ENCODE peak calls at places on chromosome 18, in four cellular contexts. V is CD8-positive, alpha-beta memory T cell; H is tibial nerve; S is H7. Q is an unnamed sample.
A peak's percentile ranks its signal among the peaks of the same experiment; 100 is the strongest.

GRCh38 chr18:51164327-51165290 is 32.9 kb downstream of the MEX3C start:
- DNase-seq in V (no peak), H (no peak), S (peak; percentile 50), Q (no peak)

GRCh38 chr18:49959176-49959575 is 145.8 kb upstream of the ACAA2 start:
- DNase-seq in V (no peak), H (no peak), S (no peak), Q (no peak)

GRCh38 chr18:3248062-3248669 is 565 bp downstream of the MYL12A start:
- DNase-seq in V (no peak), H (no peak), S (no peak), Q (peak; percentile 8)

GRCh38 chr18:44579028-44579692 is 101.5 kb upstream of the SETBP1 start:
- DNase-seq in V (no peak), H (no peak), S (peak; percentile 52), Q (no peak)

GRCh38 chr18:75407468-75408437 is 19.8 kb downstream of the SMIM21 start:
- DNase-seq in V (no peak), H (no peak), S (peak; percentile 71), Q (no peak)

GRCh38 chr18:55165399-55166125 is 206.3 kb upstream of the CCDC68 start:
- DNase-seq in V (no peak), H (no peak), S (no peak), Q (no peak)

GRCh38 chr18:23487738-23488625 is 15.3 kb upstream of the RMC1 start:
- DNase-seq in V (no peak), H (no peak), S (no peak), Q (no peak)

GRCh38 chr18:15165048-15165447 is 417.1 kb downstream of the ANKRD30B start:
- DNase-seq in V (no peak), H (no peak), S (no peak), Q (no peak)

GRCh38 chr18:41809652-41810051 is 145.4 kb upstream of the PIK3C3 start:
- DNase-seq in V (no peak), H (no peak), S (no peak), Q (no peak)

GRCh38 chr18:50194623-50195532 is at the start of gene MYO5B:
- DNase-seq in V (no peak), H (no peak), S (peak; percentile 97), Q (peak; percentile 34)

GRCh38 chr18:52907942-52908341 is 567.9 kb downstream of the DCC start:
- DNase-seq in V (no peak), H (no peak), S (no peak), Q (no peak)

GRCh38 chr18:55918449-55918848 is 330.5 kb upstream of the TCF4 start:
- DNase-seq in V (no peak), H (no peak), S (no peak), Q (no peak)

GRCh38 chr18:11883153-11883552 is 25.0 kb downstream of the MPPE1 start:
- DNase-seq in V (no peak), H (no peak), S (no peak), Q (no peak)

GRCh38 chr18:47254341-47254939 is 3.0 kb upstream of the SKOR2 start:
- DNase-seq in V (no peak), H (no peak), S (peak; percentile 72), Q (no peak)
- H3K27me3 ChIP-seq in V (peaks cover 35% of the 10 kb centered on the region), H (peaks cover 95% of the 10 kb centered on the region), S (peaks cover 100% of the 10 kb centered on the region), Q (peaks cover 46% of the 10 kb centered on the region)

GRCh38 chr18:33581816-33582215 is 3.8 kb downstream of the ASXL3 start:
- DNase-seq in V (no peak), H (no peak), S (no peak), Q (no peak)
- H3K27me3 ChIP-seq in V (no peaks in the 10 kb centered on the region), H (no peaks in the 10 kb centered on the region), S (peaks cover 31% of the 10 kb centered on the region), Q (no peaks in the 10 kb centered on the region)

GRCh38 chr18:70334264-70334663 is 45.4 kb downstream of the SOCS6 start:
- DNase-seq in V (no peak), H (no peak), S (no peak), Q (no peak)

GRCh38 chr18:70332694-70333093 is 43.8 kb downstream of the SOCS6 start:
- DNase-seq in V (no peak), H (no peak), S (no peak), Q (no peak)

GRCh38 chr18:70333316-70333715 is 44.5 kb downstream of the SOCS6 start:
- DNase-seq in V (no peak), H (no peak), S (no peak), Q (no peak)

GRCh38 chr18:70334728-70335329 is 46.0 kb downstream of the SOCS6 start:
- DNase-seq in V (no peak), H (no peak), S (no peak), Q (no peak)

DNA sequence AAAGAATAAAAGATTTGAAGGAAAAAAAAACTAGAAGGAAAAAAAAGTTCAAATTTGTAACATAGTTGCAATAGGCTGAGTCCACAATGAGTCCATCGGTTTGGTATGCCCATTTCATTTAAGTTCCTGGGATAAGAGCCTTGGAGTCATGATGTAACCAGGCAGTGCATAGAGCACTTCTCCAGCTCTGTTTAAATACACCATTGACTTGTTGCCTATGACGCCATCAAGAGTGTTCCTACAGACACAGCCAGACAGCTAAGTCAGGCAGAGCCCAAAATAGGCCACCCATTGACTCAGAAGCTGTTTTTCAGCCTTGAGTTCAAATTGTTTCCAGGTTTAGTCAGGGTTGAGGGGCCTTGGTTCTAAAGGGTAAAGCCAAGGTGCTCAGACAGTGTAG is 44.9 kb downstream of the SOCS6 start:
- DNase-seq in V (no peak), H (no peak), S (no peak), Q (no peak)
- H3K27me3 ChIP-seq in V (no peaks in the 10 kb centered on the region), H (no peaks in the 10 kb centered on the region), S (no peaks in the 10 kb centered on the region), Q (no peaks in the 10 kb centered on the region)

GRCh38 chr18:37452697-37453385 is 112.8 kb downstream of the CELF4 start:
- DNase-seq in V (no peak), H (no peak), S (no peak), Q (no peak)

GRCh38 chr18:37451239-37451825 is 114.3 kb downstream of the CELF4 start:
- DNase-seq in V (no peak), H (no peak), S (no peak), Q (no peak)

GRCh38 chr18:37452015-37452414 is 113.6 kb downstream of the CELF4 start:
- DNase-seq in V (no peak), H (no peak), S (no peak), Q (no peak)

GRCh38 chr18:37456395-37456794 is 109.2 kb downstream of the CELF4 start:
- DNase-seq in V (no peak), H (no peak), S (no peak), Q (no peak)

DNA sequence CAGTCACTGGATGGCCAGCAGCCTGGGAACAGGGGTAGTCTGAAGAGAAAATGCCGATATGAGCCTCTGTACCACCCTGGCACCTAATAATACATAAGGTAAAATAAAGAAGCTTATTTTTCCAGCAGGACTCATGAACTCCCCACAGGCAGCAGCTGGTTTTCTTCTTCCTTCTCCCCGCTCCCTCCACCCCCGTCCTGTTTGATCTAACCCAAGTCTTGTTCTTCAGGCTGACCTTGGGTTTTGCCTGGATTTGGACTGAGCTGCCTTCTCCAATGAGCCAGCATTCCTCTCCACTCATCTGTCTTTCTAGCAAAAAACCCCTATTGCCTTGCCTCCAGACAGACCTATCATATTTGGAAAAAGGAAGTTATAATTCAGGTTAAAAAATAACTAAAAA is 111.8 kb downstream of the CELF4 start:
- DNase-seq in V (no peak), H (no peak), S (no peak), Q (no peak)
- H3K27me3 ChIP-seq in V (no peaks in the 10 kb centered on the region), H (no peaks in the 10 kb centered on the region), S (no peaks in the 10 kb centered on the region), Q (no peaks in the 10 kb centered on the region)

GRCh38 chr18:70372450-70373061 is 83.7 kb downstream of the SOCS6 start:
- DNase-seq in V (no peak), H (no peak), S (no peak), Q (no peak)
- H3K27me3 ChIP-seq in V (no peaks in the 10 kb centered on the region), H (no peaks in the 10 kb centered on the region), S (no peaks in the 10 kb centered on the region), Q (no peaks in the 10 kb centered on the region)

DNA sequence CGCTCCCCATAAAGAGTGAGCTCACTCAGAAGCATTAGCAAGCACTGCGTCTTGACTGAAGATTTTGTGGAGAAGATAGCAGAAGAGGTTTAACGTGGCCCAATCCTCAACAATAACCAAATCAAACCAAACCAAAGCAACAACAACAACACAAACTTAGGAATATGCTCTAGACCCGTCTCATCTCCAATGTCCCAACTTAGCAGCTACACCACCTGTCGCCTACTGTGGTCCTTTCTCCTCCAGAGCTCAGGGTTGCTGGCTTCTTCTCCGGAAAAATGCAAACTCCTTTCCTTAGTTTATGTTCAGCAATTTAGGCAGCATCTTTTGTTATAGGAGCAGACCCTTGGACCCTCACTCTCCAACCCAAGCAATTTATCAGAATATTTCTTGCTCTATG is 301.4 kb downstream of the ZNF521 start:
- DNase-seq in V (no peak), H (no peak), S (no peak), Q (no peak)
- H3K27me3 ChIP-seq in V (no peaks in the 10 kb centered on the region), H (no peaks in the 10 kb centered on the region), S (peaks cover 49% of the 10 kb centered on the region), Q (no peaks in the 10 kb centered on the region)

GRCh38 chr18:57444301-57444759 is 9.2 kb downstream of the ONECUT2 start:
- DNase-seq in V (no peak), H (no peak), S (no peak), Q (no peak)
- H3K27me3 ChIP-seq in V (peaks cover 23% of the 10 kb centered on the region), H (peaks cover 84% of the 10 kb centered on the region), S (peaks cover 59% of the 10 kb centered on the region), Q (peaks cover 13% of the 10 kb centered on the region)